ENCODE peak calls at places on chromosomes 5 and 9, in eight cellular contexts. A, Z, G, K, X, F, M and L are unnamed samples.

GRCh38 chr5:126971455-126972019 is 58.8 kb downstream of the MARCHF3 start:
- DNase-seq in A (no peak), Z (no peak), G (no peak), K (no peak), X (no peak), F (no peak), M (no peak), L (no peak)

GRCh38 chr5:160749682-160750081 is 102.3 kb downstream of the ATP10B start:
- DNase-seq in A (no peak), Z (no peak), G (no peak), K (no peak), X (no peak), F (no peak), M (no peak), L (no peak)

GRCh38 chr9:81619353-81620008 is 69.9 kb downstream of the TLE1 start:
- DNase-seq in A (no peak), Z (no peak), G (no peak), K (no peak), X (no peak), F (no peak), M (peak), L (no peak)

GRCh38 chr5:74386571-74387334 is 253.8 kb downstream of the ENC1 start:
- DNase-seq in A (no peak), Z (no peak), G (no peak), K (no peak), X (no peak), F (no peak), M (peak), L (no peak)

GRCh38 chr9:86846679-86847078 is 100.6 kb downstream of the GAS1 start:
- DNase-seq in A (no peak), Z (no peak), G (no peak), K (no peak), X (no peak), F (no peak), M (no peak), L (no peak)

GRCh38 chr9:72025956-72026355 is 34.5 kb downstream of the C9orf57 start:
- DNase-seq in A (no peak), Z (no peak), G (no peak), K (no peak), X (no peak), F (no peak), M (peak), L (no peak)

GRCh38 chr9:37574241-37574721 is 1.9 kb downstream of the FBXO10 start:
- DNase-seq in A (no peak), Z (no peak), G (no peak), K (no peak), X (no peak), F (no peak), M (no peak), L (no peak)

GRCh38 chr9:72315510-72316287 is 49.3 kb downstream of the ZFAND5 start:
- DNase-seq in A (no peak), Z (peak), G (no peak), K (no peak), X (no peak), F (no peak), M (peak), L (no peak)

GRCh38 chr9:89535461-89535860 is 37.5 kb upstream of the SEMA4D start:
- DNase-seq in A (no peak), Z (no peak), G (no peak), K (no peak), X (no peak), F (no peak), M (no peak), L (no peak)

GRCh38 chr9:99072040-99072394 is 32.9 kb upstream of the TGFBR1 start:
- DNase-seq in A (no peak), Z (no peak), G (no peak), K (no peak), X (no peak), F (no peak), M (no peak), L (no peak)

GRCh38 chr5:81425569-81425968 is 31.6 kb upstream of the ACOT12 start:
- DNase-seq in A (peak), Z (no peak), G (no peak), K (no peak), X (no peak), F (no peak), M (peak), L (no peak)

GRCh38 chr5:25573691-25574090 is 928.9 kb upstream of the CDH10 start:
- DNase-seq in A (no peak), Z (no peak), G (no peak), K (no peak), X (no peak), F (no peak), M (no peak), L (no peak)

GRCh38 chr9:137619240-137620090 is 660 bp downstream of the EHMT1 start:
- DNase-seq in A (peak), Z (no peak), G (peak), K (no peak), X (no peak), F (no peak), M (peak), L (no peak)

GRCh38 chr5:57383093-57383861 is 99.3 kb downstream of the ACTBL2 start:
- DNase-seq in A (no peak), Z (peak), G (peak), K (no peak), X (no peak), F (no peak), M (peak), L (no peak)

GRCh38 chr5:55360190-55360589 is 52.4 kb downstream of the MTREX start:
- DNase-seq in A (no peak), Z (no peak), G (no peak), K (no peak), X (no peak), F (no peak), M (peak), L (no peak)

GRCh38 chr9:17063535-17064135 is 71.2 kb upstream of the CNTLN start:
- DNase-seq in A (peak), Z (no peak), G (no peak), K (no peak), X (no peak), F (no peak), M (peak), L (no peak)

GRCh38 chr9:36597412-36598178 is 24.9 kb downstream of the MELK start:
- DNase-seq in A (peak), Z (no peak), G (peak), K (no peak), X (no peak), F (no peak), M (peak), L (no peak)

GRCh38 chr9:75715360-75715759 is 175.1 kb upstream of the PCSK5 start:
- DNase-seq in A (no peak), Z (no peak), G (no peak), K (no peak), X (no peak), F (no peak), M (no peak), L (no peak)

GRCh38 chr9:94746541-94747505 is 20.3 kb downstream of the AOPEP start:
- DNase-seq in A (no peak), Z (no peak), G (no peak), K (no peak), X (no peak), F (no peak), M (no peak), L (no peak)

GRCh38 chr9:137078701-137079400 is 1.5 kb downstream of the UAP1L1 start:
- DNase-seq in A (no peak), Z (no peak), G (no peak), K (no peak), X (no peak), F (no peak), M (no peak), L (peak)

GRCh38 chr5:69364414-69364813 is 4.9 kb downstream of the AK6 start:
- DNase-seq in A (peak), Z (no peak), G (peak), K (no peak), X (no peak), F (no peak), M (no peak), L (no peak)

GRCh38 chr9:93573204-93573828 is 3.1 kb upstream of the PHF2 start:
- DNase-seq in A (no peak), Z (no peak), G (no peak), K (no peak), X (no peak), F (no peak), M (no peak), L (no peak)

GRCh38 chr5:139961435-139962157 is 81.5 kb downstream of the NRG2 start:
- DNase-seq in A (no peak), Z (no peak), G (no peak), K (no peak), X (no peak), F (no peak), M (no peak), L (peak)

GRCh38 chr5:148208226-148208625 is 5.4 kb downstream of the SPINK6 start:
- DNase-seq in A (no peak), Z (no peak), G (no peak), K (no peak), X (no peak), F (no peak), M (no peak), L (no peak)

GRCh38 chr9:27528278-27528885 is 1.2 kb downstream of the MOB3B start:
- DNase-seq in A (peak), Z (peak), G (no peak), K (peak), X (peak), F (peak), M (peak), L (peak)

GRCh38 chr5:151602806-151603205 is 11.7 kb upstream of the FAT2 start:
- DNase-seq in A (no peak), Z (no peak), G (no peak), K (no peak), X (no peak), F (no peak), M (peak), L (no peak)

GRCh38 chr9:94563548-94563947 is 8.7 kb downstream of the PCAT7 start:
- DNase-seq in A (no peak), Z (no peak), G (no peak), K (no peak), X (no peak), F (no peak), M (no peak), L (no peak)